ENCODE peak calls at places on chromosomes 16 and 17, in four cellular contexts. K is HepG2, D is WTC11, E is K562. L is an unnamed sample.

GRCh38 chr17:39782481-39782880 is 44.7 kb downstream of the GRB7 start:
- DNase-seq in E (no peak), D (no peak), K (no peak), L (no peak)

GRCh38 chr17:81583589-81584337 is 31.6 kb upstream of the FAAP100 start:
- DNase-seq in K (peak), E (no peak), D (no peak), L (no peak)

GRCh38 chr16:4373909-4374742 is 2.5 kb downstream of the VASN start:
- DNase-seq in K (no peak), E (peak), D (peak), L (no peak)

GRCh38 chr17:72538921-72539352 is 418.1 kb downstream of the SOX9 start:
- DNase-seq in K (no peak), E (no peak), D (peak), L (no peak)

GRCh38 chr16:54926166-54926838 is 4.4 kb upstream of the IRX5 start:
- DNase-seq in E (no peak), K (no peak), D (no peak), L (no peak)

GRCh38 chr17:83183951-83184506 is 104.6 kb downstream of the METRNL start:
- DNase-seq in K (no peak), E (no peak), D (no peak), L (no peak)

GRCh38 chr16:77833906-77834599 is 45.7 kb downstream of the VAT1L start:
- DNase-seq in D (no peak), E (no peak), K (no peak), L (no peak)

GRCh38 chr17:72223816-72224215 is 103.0 kb downstream of the SOX9 start:
- DNase-seq in K (no peak), D (no peak), E (no peak), L (no peak)

GRCh38 chr17:7041607-7042506 is 2.0 kb downstream of the SLC16A11 start:
- DNase-seq in E (no peak), K (no peak), D (peak), L (no peak)

GRCh38 chr16:77657016-77657415 is 65.3 kb upstream of the NUDT7 start:
- DNase-seq in E (peak), K (peak), D (peak), L (peak)

GRCh38 chr17:3683054-3683511 is 12.9 kb downstream of the P2RX5 start:
- DNase-seq in K (peak), E (peak), D (peak), L (peak)

GRCh38 chr16:56610609-56611111 is 2.3 kb downstream of the MT2A start:
- DNase-seq in K (no peak), D (no peak), E (no peak), L (no peak)

GRCh38 chr16:23670137-23670776 is 8.4 kb upstream of the PLK1 start:
- DNase-seq in K (no peak), E (no peak), D (no peak), L (no peak)

GRCh38 chr16:87297918-87298631 is 19.1 kb downstream of the C16orf95 start:
- DNase-seq in D (peak), E (peak), K (peak), L (peak)

GRCh38 chr16:4160663-4161436 is 44.6 kb upstream of the ADCY9 start:
- DNase-seq in D (no peak), K (no peak), E (no peak), L (no peak)

GRCh38 chr17:7634384-7634783 is 4.4 kb downstream of the SHBG start:
- DNase-seq in K (no peak), D (peak), E (peak), L (peak)

GRCh38 chr17:82929011-82929622 is 89.3 kb upstream of the ZNF750 start:
- DNase-seq in D (no peak), K (no peak), E (no peak), L (no peak)

GRCh38 chr17:29138184-29138955 is 41.8 kb downstream of the MYO18A start:
- DNase-seq in K (no peak), D (no peak), E (no peak), L (no peak)

GRCh38 chr17:416293-417206 is 63.9 kb upstream of the RPH3AL start:
- DNase-seq in D (no peak), K (no peak), E (no peak), L (no peak)

GRCh38 chr17:61510991-61511390 is 58.8 kb downstream of the TBX4 start:
- DNase-seq in E (no peak), D (no peak), K (no peak), L (no peak)

GRCh38 chr16:49884033-49884707 is 28.3 kb upstream of the ZNF423 start:
- DNase-seq in K (peak), D (no peak), E (peak), L (no peak)

GRCh38 chr17:42312035-42312284 is 23.7 kb downstream of the STAT5A start:
- DNase-seq in K (no peak), D (no peak), E (no peak), L (no peak)

GRCh38 chr16:10668322-10669045 is 26.2 kb downstream of the TEKT5 start:
- DNase-seq in D (peak), K (peak), E (peak), L (peak)

GRCh38 chr16:50244504-50245416 is 21.6 kb upstream of the ADCY7 start:
- DNase-seq in K (no peak), E (no peak), D (peak), L (no peak)

GRCh38 chr16:66256919-66257318 is 109.6 kb upstream of the CDH5 start:
- DNase-seq in D (no peak), E (no peak), K (no peak), L (no peak)

GRCh38 chr16:6020162-6020980 is 922.8 kb upstream of the EEF2KMT start:
- DNase-seq in K (no peak), E (no peak), D (no peak), L (no peak)

GRCh38 chr17:58989629-58990028 is 117.1 kb downstream of the TRIM37 start:
- DNase-seq in K (no peak), D (no peak), E (no peak), L (no peak)

GRCh38 chr16:27080870-27081269 is 14.1 kb downstream of the C16orf82 start:
- DNase-seq in E (peak), D (peak), K (peak), L (peak)

GRCh38 chr17:68133370-68134045 is 98.0 kb downstream of the KPNA2 start:
- DNase-seq in D (peak), K (no peak), E (no peak), L (no peak)

GRCh38 chr17:4881761-4882555 is 17.4 kb upstream of the C17orf107 start:
- DNase-seq in K (peak), D (peak), E (peak), L (peak)

GRCh38 chr16:69513180-69513966 is 52.4 kb upstream of the NFAT5 start:
- DNase-seq in D (no peak), E (no peak), K (no peak), L (no peak)

GRCh38 chr17:16820161-16820877 is 130.3 kb downstream of the CCDC144A start:
- DNase-seq in D (no peak), K (no peak), E (no peak), L (no peak)

DNA sequence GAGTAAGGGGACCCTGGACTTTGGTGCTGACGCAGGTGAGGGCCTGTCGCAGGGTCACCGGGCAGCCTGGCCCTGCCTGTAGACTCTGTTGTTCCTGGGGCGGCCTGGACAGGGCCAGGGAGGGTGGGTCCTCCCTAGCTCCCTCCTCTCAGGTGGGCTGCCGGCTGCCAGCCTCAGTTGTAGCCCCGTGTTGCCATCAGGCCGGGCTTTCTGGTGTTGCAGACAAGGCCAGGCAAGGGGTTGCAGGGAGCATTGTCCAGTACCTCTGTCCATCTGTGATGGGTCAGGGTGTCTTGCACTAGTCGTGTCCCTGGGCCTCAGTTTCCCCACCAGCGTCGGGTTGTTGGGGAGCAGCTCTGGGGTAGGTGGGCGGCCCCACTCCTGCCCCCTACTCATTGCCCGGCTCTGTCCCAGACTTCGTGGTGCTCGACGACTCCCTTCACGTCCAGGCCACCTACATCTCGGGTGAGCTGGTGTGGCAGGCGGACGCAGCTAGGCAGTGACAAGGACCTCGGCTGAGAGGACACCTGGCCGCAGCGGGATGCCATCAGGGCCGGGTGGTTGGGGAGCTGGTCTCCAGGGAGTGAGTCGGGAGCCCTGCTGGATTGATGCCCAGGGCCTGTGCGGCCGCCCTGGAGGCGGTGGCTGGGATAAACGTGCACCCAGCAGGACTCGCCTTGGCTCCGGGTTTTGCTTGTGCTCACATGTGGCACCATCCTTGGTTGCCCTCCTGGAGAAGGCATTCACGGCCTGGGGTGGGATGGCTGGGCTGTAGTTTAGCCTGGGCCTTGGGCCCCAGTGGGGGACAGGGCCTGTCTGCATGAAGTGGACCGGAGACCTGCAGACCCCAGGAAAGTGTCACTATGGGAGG is 1.9 kb downstream of the CEMP1 start:
- DNase-seq in E (no peak), K (no peak), D (no peak), L (no peak)
- TF ChIP-seq ELF4 in E (no peak), K (no peak), D (no peak), L (no peak)

GRCh38 chr17:50630524-50631194 is 4.0 kb upstream of the ABCC3 start:
- DNase-seq in E (peak), D (peak), K (peak), L (peak)
- TF ChIP-seq ELF4 in E (no peak), D (no peak), K (no peak), L (no peak)

DNA sequence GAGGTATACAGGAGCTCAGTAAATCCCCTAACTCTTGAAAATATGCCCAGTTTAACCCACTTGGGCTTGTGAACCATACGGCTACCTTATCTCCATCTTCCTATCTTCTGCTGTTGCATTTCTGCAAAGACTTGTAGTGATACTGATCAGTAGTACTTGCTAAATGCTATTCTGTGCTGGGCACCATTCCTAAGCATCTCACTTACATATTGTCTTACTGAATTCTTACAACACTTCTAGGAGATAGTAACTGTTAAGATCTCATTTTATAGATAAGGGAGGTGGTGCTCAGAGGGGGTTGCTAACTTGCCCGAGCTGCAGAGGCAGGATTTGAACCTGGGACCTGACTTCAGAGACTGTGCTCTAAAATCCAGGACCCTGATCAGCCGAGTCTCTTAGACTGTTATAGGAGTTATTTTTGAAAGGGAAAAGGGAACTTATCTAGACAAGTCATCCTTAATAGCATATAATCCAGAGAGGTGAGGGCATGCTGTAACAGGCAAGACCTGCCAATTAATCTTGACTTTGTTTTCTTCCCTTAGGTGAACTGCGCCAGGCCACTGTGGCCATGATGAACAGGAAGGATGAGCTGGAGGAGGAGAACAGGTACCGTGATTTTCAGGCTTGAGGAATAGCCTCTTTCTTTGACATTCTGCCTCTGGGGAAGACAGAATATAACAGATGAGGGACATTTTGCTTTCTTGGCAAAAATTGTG is 149.7 kb downstream of the SNX29 start:
- DNase-seq in E (no peak), D (no peak), K (no peak), L (no peak)
- TF ChIP-seq ELF4 in E (no peak), D (no peak), K (no peak), L (no peak)

DNA sequence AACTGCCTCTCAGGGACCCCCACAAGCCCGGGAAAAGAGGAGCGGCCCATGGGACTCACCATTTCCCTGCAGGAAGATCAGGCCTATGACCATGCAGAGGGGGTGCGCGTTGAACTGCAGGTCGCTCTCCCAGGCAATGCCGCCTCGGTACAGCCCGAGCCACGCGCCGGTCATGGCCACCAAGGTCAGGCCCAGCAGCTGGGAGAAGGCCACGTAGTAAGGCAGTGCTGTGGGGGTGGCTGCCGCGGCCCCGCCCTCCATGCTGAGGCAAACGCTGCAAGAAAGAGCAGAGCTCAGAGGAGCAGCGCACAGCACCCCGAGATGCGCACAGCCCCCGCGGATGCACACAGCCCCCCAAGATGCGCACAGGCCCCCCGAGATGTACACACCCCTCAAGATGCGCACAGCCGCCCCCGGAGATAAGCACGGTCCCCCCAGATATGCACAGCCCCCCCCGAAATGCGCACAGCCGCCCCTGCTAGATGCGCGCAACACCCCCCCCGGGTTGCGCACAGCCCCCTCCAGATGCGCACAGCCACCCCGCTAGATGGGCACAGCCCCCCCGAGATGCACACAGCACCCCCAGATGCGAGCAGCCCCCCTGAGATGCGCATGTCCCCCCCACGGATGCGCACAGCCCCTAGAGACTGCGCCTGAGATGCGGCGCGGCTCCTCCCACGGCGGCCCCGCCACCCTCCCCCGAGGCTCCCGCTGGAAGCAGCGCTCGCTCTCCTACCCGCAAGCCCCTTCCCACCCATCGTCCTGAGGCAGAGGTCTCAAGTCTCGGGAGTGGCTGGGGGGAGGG is 8.6 kb downstream of the CYB561 start:
- DNase-seq in K (no peak), E (peak), D (no peak), L (no peak)
- TF ChIP-seq ELF4 in K (no peak), E (no peak), D (no peak), L (no peak)

GRCh38 chr16:8667492-8667891 is 6.9 kb upstream of the ABAT start:
- DNase-seq in D (no peak), E (no peak), K (no peak), L (no peak)

GRCh38 chr16:8669481-8669880 is 4.9 kb upstream of the ABAT start:
- DNase-seq in E (no peak), K (no peak), D (no peak), L (no peak)

GRCh38 chr16:8673611-8674412 is 605 bp upstream of the ABAT start:
- DNase-seq in E (no peak), D (no peak), K (no peak), L (no peak)

GRCh38 chr16:8668138-8668537 is 6.3 kb upstream of the ABAT start:
- DNase-seq in K (no peak), E (no peak), D (no peak), L (no peak)

GRCh38 chr16:8670014-8670560 is 4.3 kb upstream of the ABAT start:
- DNase-seq in K (no peak), D (no peak), E (no peak), L (no peak)
- TF ChIP-seq ELF4 in K (no peak), D (no peak), E (no peak), L (no peak)

DNA sequence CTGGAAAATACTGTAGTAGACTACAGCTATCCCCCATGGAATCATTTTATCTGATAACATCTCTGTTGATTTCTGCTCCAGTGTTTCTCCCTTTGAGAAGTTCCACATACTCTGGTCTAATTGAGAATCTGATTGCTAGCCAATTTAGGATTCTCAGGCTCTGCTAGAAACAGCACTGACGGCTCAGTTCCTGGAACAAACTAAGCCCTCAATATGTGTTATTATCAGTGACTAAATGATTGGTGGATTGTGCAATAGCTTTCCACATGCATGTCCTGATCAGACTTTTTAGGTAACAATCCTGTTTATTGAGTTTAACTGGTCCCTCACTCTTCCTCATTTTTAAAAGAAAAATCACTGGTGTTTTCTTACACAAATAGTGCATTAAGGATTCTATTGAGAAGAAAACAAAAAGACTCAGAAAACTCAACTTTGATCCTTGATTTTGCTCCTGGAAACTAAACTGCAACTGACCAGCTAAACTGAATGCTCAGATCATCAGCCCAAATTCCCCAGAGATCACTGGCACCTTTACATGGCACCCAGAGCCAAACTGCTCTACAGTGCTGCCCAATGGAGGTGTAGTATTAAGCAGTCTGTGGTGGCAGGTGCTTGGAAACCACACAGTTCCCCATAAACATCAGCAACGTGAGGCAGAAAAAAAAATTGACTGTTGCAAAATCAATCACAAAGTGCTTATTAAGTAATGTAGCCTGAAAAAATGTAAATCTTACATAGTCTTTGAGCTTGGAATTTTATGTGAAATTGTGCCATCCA is 423.7 kb downstream of the TOX3 start:
- DNase-seq in K (no peak), D (no peak), E (no peak), L (no peak)
- TF ChIP-seq ELF4 in K (no peak), D (no peak), E (no peak), L (no peak)

DNA sequence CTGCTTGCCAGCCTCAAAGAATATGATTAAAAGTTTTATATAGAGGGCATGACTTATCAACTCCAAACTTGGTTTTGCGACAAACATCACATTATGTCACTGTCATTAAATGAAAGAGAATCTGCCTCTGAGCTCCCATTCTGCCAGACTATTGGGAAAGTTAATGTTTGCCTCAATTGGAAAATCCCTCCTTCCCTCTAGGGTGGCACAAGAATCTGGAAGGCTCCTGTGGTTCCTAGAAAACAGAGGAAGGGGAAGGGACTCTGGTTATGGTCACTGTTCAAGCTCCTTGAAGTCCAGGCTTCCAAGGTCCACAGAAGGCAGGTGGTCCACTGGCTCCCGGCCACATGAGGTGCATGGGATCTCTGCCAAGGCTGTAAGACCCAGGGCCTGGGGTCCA is 50.5 kb upstream of the TEX2 start:
- DNase-seq in K (no peak), D (no peak), E (no peak), L (no peak)
- TF ChIP-seq ELF4 in K (no peak), D (no peak), E (no peak), L (no peak)

GRCh38 chr16:82646504-82646903 is 19.7 kb downstream of the CDH13 start:
- DNase-seq in K (no peak), D (no peak), E (no peak), L (no peak)

GRCh38 chr16:82639666-82640336 is 13.0 kb downstream of the CDH13 start:
- DNase-seq in K (peak), D (peak), E (peak), L (peak)

GRCh38 chr16:82641336-82641984 is 14.7 kb downstream of the CDH13 start:
- DNase-seq in K (no peak), E (no peak), D (no peak), L (no peak)

GRCh38 chr16:82643936-82644630 is 17.3 kb downstream of the CDH13 start:
- DNase-seq in D (peak), K (no peak), E (no peak), L (no peak)

DNA sequence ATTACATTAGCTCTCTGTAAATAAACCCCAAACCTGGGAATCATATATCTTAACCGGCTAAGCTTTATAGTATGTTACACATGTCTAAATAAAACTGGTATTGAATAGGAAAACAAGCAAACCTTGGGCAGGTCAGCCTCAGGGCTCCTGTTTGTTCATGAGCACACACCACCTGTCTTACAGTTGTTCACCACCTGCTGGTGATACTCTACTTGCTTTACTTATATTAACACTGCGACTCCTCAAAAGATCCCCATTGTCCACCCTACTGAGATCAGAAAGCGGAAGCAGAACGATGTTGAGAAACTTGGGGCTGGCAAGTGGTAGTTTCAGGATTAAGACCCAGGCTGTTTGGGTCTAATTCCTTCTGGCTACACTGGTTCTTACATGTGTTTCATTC is 16.4 kb downstream of the CDH13 start:
- DNase-seq in E (no peak), K (no peak), D (no peak), L (no peak)
- TF ChIP-seq ELF4 in E (no peak), K (no peak), D (no peak), L (no peak)

L was measured in HEK293T.